ENCODE peak calls at places on chromosomes 7 and 10, in six cellular contexts. One of them, this sample, is unnamed.

GRCh38 chr10:123926401-123927264 is 35.0 kb upstream of the CPXM2 start:
- DNase-seq in neuronal stem cell: no peak
- DNase-seq in ovary: no peak
- DNase-seq in activated B cell treated with CpG ODN at 0.5 μM for 24 hours: no peak
- DNase-seq in T-helper 2 cell: no peak
- DNase-seq in NT2/D1: no peak
- DNase-seq in this sample: no peak

GRCh38 chr10:79093658-79094411 is 25.1 kb downstream of the ZMIZ1 start:
- DNase-seq in neuronal stem cell: no peak
- DNase-seq in ovary: no peak
- DNase-seq in activated B cell treated with CpG ODN at 0.5 μM for 24 hours: no peak
- DNase-seq in T-helper 2 cell: no peak
- DNase-seq in NT2/D1: no peak
- DNase-seq in this sample: no peak

GRCh38 chr7:23347682-23348180 is 48.6 kb downstream of the MALSU1 start:
- DNase-seq in neuronal stem cell: no peak
- DNase-seq in ovary: no peak
- DNase-seq in activated B cell treated with CpG ODN at 0.5 μM for 24 hours: no peak
- DNase-seq in T-helper 2 cell: no peak
- DNase-seq in NT2/D1: no peak
- DNase-seq in this sample: no peak

GRCh38 chr7:157017149-157017548 is 6.7 kb upstream of the MNX1 start:
- DNase-seq in neuronal stem cell: no peak
- DNase-seq in ovary: no peak
- DNase-seq in activated B cell treated with CpG ODN at 0.5 μM for 24 hours: no peak
- DNase-seq in T-helper 2 cell: no peak
- DNase-seq in NT2/D1: no peak
- DNase-seq in this sample: no peak

GRCh38 chr10:29858352-29859267 is 200.8 kb downstream of the JCAD start:
- DNase-seq in neuronal stem cell: peak; percentile 46
- DNase-seq in ovary: peak; percentile 77
- DNase-seq in activated B cell treated with CpG ODN at 0.5 μM for 24 hours: no peak
- DNase-seq in T-helper 2 cell: no peak
- DNase-seq in NT2/D1: peak; percentile 32
- DNase-seq in this sample: no peak

GRCh38 chr7:132776105-132776504 is 199.8 kb upstream of the PLXNA4 start:
- DNase-seq in neuronal stem cell: no peak
- DNase-seq in ovary: no peak
- DNase-seq in activated B cell treated with CpG ODN at 0.5 μM for 24 hours: no peak
- DNase-seq in T-helper 2 cell: no peak
- DNase-seq in NT2/D1: no peak
- DNase-seq in this sample: no peak

GRCh38 chr10:83666762-83667161 is 472.5 kb upstream of the GHITM start:
- DNase-seq in neuronal stem cell: no peak
- DNase-seq in ovary: no peak
- DNase-seq in activated B cell treated with CpG ODN at 0.5 μM for 24 hours: no peak
- DNase-seq in T-helper 2 cell: no peak
- DNase-seq in NT2/D1: no peak
- DNase-seq in this sample: no peak

GRCh38 chr10:132943555-132944404 is 1.4 kb upstream of the CFAP46 start:
- DNase-seq in neuronal stem cell: no peak
- DNase-seq in ovary: no peak
- DNase-seq in activated B cell treated with CpG ODN at 0.5 μM for 24 hours: no peak
- DNase-seq in T-helper 2 cell: no peak
- DNase-seq in NT2/D1: no peak
- DNase-seq in this sample: no peak

GRCh38 chr7:85630904-85631582 is 444.2 kb upstream of the SEMA3D start:
- DNase-seq in neuronal stem cell: peak; percentile 36
- DNase-seq in ovary: no peak
- DNase-seq in activated B cell treated with CpG ODN at 0.5 μM for 24 hours: no peak
- DNase-seq in T-helper 2 cell: no peak
- DNase-seq in NT2/D1: peak; percentile 20
- DNase-seq in this sample: peak; percentile 2

GRCh38 chr10:70551491-70551890 is 51.0 kb downstream of the PRF1 start:
- DNase-seq in neuronal stem cell: no peak
- DNase-seq in ovary: no peak
- DNase-seq in activated B cell treated with CpG ODN at 0.5 μM for 24 hours: no peak
- DNase-seq in T-helper 2 cell: no peak
- DNase-seq in NT2/D1: no peak
- DNase-seq in this sample: no peak

GRCh38 chr7:92461027-92462003 is 14.0 kb downstream of the GATAD1 start:
- DNase-seq in neuronal stem cell: peak; percentile 18
- DNase-seq in ovary: no peak
- DNase-seq in activated B cell treated with CpG ODN at 0.5 μM for 24 hours: no peak
- DNase-seq in T-helper 2 cell: no peak
- DNase-seq in NT2/D1: no peak
- DNase-seq in this sample: no peak

GRCh38 chr10:79221110-79222051 is 125.9 kb upstream of the PPIF start:
- DNase-seq in neuronal stem cell: no peak
- DNase-seq in ovary: peak; percentile 98
- DNase-seq in activated B cell treated with CpG ODN at 0.5 μM for 24 hours: no peak
- DNase-seq in T-helper 2 cell: no peak
- DNase-seq in NT2/D1: no peak
- DNase-seq in this sample: peak; percentile 74

GRCh38 chr7:38978474-38978873 is 765 bp downstream of the POU6F2 start:
- DNase-seq in neuronal stem cell: no peak
- DNase-seq in ovary: no peak
- DNase-seq in activated B cell treated with CpG ODN at 0.5 μM for 24 hours: no peak
- DNase-seq in T-helper 2 cell: no peak
- DNase-seq in NT2/D1: no peak
- DNase-seq in this sample: no peak

GRCh38 chr10:43026039-43026973 is 50.6 kb upstream of the RET start:
- DNase-seq in neuronal stem cell: no peak
- DNase-seq in ovary: no peak
- DNase-seq in activated B cell treated with CpG ODN at 0.5 μM for 24 hours: no peak
- DNase-seq in T-helper 2 cell: no peak
- DNase-seq in NT2/D1: peak; percentile 30
- DNase-seq in this sample: no peak

GRCh38 chr7:30548762-30549344 is 44.2 kb upstream of the GGCT start:
- DNase-seq in neuronal stem cell: peak; percentile 73
- DNase-seq in ovary: peak; percentile 67
- DNase-seq in activated B cell treated with CpG ODN at 0.5 μM for 24 hours: no peak
- DNase-seq in T-helper 2 cell: no peak
- DNase-seq in NT2/D1: peak; percentile 91
- DNase-seq in this sample: peak; percentile 68